ENCODE peak calls at places on chromosomes 16 and 17, in six cellular contexts. L, W, D, T, B and P are unnamed samples.

GRCh38 chr16:77585852-77586251 is 136.5 kb upstream of the NUDT7 start:
- DNase-seq in T (no peak), B (no peak), L (no peak), D (peak), W (no peak), P (no peak)

GRCh38 chr16:48022496-48022895 is 133.3 kb downstream of the ABCC12 start:
- DNase-seq in L (no peak), B (no peak), T (no peak), D (peak), W (no peak), P (no peak)

GRCh38 chr16:86761117-86761971 is 183.0 kb downstream of the FOXL1 start:
- DNase-seq in D (peak), W (no peak), B (peak), T (peak), L (peak), P (no peak)

GRCh38 chr17:5526821-5527598 is 40.6 kb downstream of the MIS12 start:
- DNase-seq in T (peak), L (peak), W (peak), D (peak), B (peak), P (peak)

GRCh38 chr17:74472890-74473289 is 6.5 kb downstream of the CD300A start:
- DNase-seq in D (no peak), L (no peak), B (no peak), T (no peak), W (no peak), P (no peak)

GRCh38 chr16:24253192-24253591 is 2.9 kb upstream of the CACNG3 start:
- DNase-seq in W (peak), B (peak), T (peak), D (peak), L (peak), P (peak)

GRCh38 chr17:29722411-29723198 is 99.9 kb upstream of the CORO6 start:
- DNase-seq in D (peak), B (no peak), L (peak), T (peak), W (no peak), P (no peak)

GRCh38 chr16:30122621-30123160 is 329 bp downstream of the MAPK3 start:
- DNase-seq in B (no peak), L (peak), D (peak), T (peak), W (no peak), P (no peak)

GRCh38 chr17:58630883-58631522 is 60.8 kb downstream of the TEX14 start:
- DNase-seq in W (no peak), D (peak), T (peak), L (peak), B (peak), P (peak)

GRCh38 chr16:5302372-5303114 is 204.9 kb upstream of the EEF2KMT start:
- DNase-seq in B (no peak), W (no peak), D (no peak), L (no peak), T (no peak), P (no peak)

GRCh38 chr16:50585331-50585776 is 37.2 kb downstream of the NKD1 start:
- DNase-seq in B (no peak), L (no peak), D (no peak), T (no peak), W (peak), P (no peak)

GRCh38 chr17:17817552-17817947 is 19.2 kb downstream of the SREBF1 start:
- DNase-seq in D (no peak), W (no peak), B (no peak), L (no peak), T (no peak), P (no peak)

GRCh38 chr16:23807028-23807427 is 28.8 kb upstream of the PRKCB start:
- DNase-seq in B (no peak), D (no peak), W (no peak), L (no peak), T (no peak), P (no peak)

GRCh38 chr16:67657751-67658518 is 2.1 kb downstream of the ACD start:
- DNase-seq in T (no peak), L (no peak), D (no peak), B (no peak), W (no peak), P (no peak)

GRCh38 chr16:11551842-11552241 is 34.9 kb downstream of the LITAF start:
- DNase-seq in T (no peak), L (no peak), B (no peak), W (no peak), D (no peak), P (no peak)

GRCh38 chr17:69342896-69343644 is 16.1 kb upstream of the ABCA5 start:
- DNase-seq in D (no peak), L (no peak), T (no peak), W (no peak), B (no peak), P (no peak)

GRCh38 chr17:29838961-29839360 is 91.1 kb downstream of the SSH2 start:
- DNase-seq in D (no peak), B (no peak), L (no peak), W (no peak), T (no peak), P (no peak)

GRCh38 chr17:49162866-49163265 is 30.3 kb downstream of the B4GALNT2 start:
- DNase-seq in B (no peak), L (no peak), W (no peak), T (no peak), D (no peak), P (no peak)

GRCh38 chr16:89110641-89111040 is 17.0 kb downstream of the ACSF3 start:
- DNase-seq in T (no peak), L (no peak), B (no peak), D (no peak), W (no peak), P (no peak)

GRCh38 chr17:74512624-74513084 is 18.6 kb downstream of the CD300LB start:
- DNase-seq in W (no peak), B (peak), D (peak), T (peak), L (no peak), P (no peak)

GRCh38 chr16:64412578-64413280 is 709.1 kb downstream of the CDH11 start:
- DNase-seq in B (no peak), T (no peak), L (no peak), W (no peak), D (no peak), P (no peak)

GRCh38 chr17:43831633-43832032 is 1.3 kb downstream of the MPP3 start:
- DNase-seq in D (no peak), W (no peak), L (no peak), B (no peak), T (no peak), P (no peak)

GRCh38 chr17:38907930-38908675 is 17.3 kb upstream of the LASP1NB start:
- DNase-seq in T (no peak), D (no peak), L (no peak), B (no peak), W (no peak), P (no peak)

GRCh38 chr16:11430601-11431317 is 85.5 kb downstream of the RMI2 start:
- DNase-seq in T (no peak), L (no peak), D (no peak), W (no peak), B (no peak), P (no peak)

GRCh38 chr16:58280146-58280845 is 14.5 kb downstream of the PRSS54 start:
- DNase-seq in B (no peak), W (no peak), L (no peak), T (no peak), D (no peak), P (no peak)

GRCh38 chr16:339680-340079 is 12.8 kb downstream of the AXIN1 start:
- DNase-seq in B (no peak), T (no peak), W (no peak), D (no peak), L (no peak), P (no peak)

GRCh38 chr17:39920218-39921210 is 2.1 kb upstream of the GSDMB start:
- DNase-seq in B (peak), L (peak), T (peak), D (peak), W (no peak), P (peak)

GRCh38 chr17:79377230-79377790 is 233.5 kb downstream of the RBFOX3 start:
- DNase-seq in D (no peak), T (no peak), B (no peak), W (no peak), L (no peak), P (no peak)

GRCh38 chr16:82660078-82660645 is 33.4 kb downstream of the CDH13 start:
- DNase-seq in L (peak), W (no peak), B (no peak), D (peak), T (peak), P (peak)

GRCh38 chr16:80569440-80570105 is 28.8 kb downstream of the DYNLRB2 start:
- DNase-seq in T (peak), B (peak), W (no peak), D (peak), L (peak), P (peak)

GRCh38 chr16:4377573-4378146 is 6.0 kb downstream of the VASN start:
- DNase-seq in T (no peak), B (no peak), L (no peak), D (no peak), W (no peak), P (no peak)

GRCh38 chr16:85275533-85276249 is 163.4 kb upstream of the CIBAR2 start:
- DNase-seq in T (peak), W (peak), D (peak), B (peak), L (peak), P (peak)

GRCh38 chr17:74530751-74531150 is 524 bp downstream of the CD300LB start:
- DNase-seq in D (no peak), T (no peak), B (no peak), W (no peak), L (peak), P (no peak)

GRCh38 chr17:45925311-45925710 is 31.0 kb downstream of the MAPT start:
- DNase-seq in W (no peak), D (no peak), T (no peak), L (no peak), B (no peak), P (no peak)

GRCh38 chr16:56349711-56350161 is 75.6 kb downstream of the AMFR start:
- DNase-seq in L (no peak), D (no peak), B (no peak), T (no peak), W (no peak), P (no peak)

GRCh38 chr17:1143573-1143972 is 36.2 kb downstream of the ABR start:
- DNase-seq in B (no peak), L (no peak), D (no peak), T (no peak), W (no peak), P (no peak)

GRCh38 chr17:45288825-45289224 is 26.9 kb upstream of the SPATA32 start:
- DNase-seq in B (no peak), T (no peak), L (no peak), W (no peak), D (no peak), P (no peak)

GRCh38 chr17:42025191-42025579 is 5.3 kb downstream of the NKIRAS2 start:
- DNase-seq in D (no peak), L (no peak), W (no peak), B (no peak), T (no peak), P (no peak)

GRCh38 chr17:32446949-32447348 is 2.6 kb downstream of the PSMD11 start:
- DNase-seq in D (no peak), B (no peak), L (no peak), W (no peak), T (no peak), P (no peak)

GRCh38 chr17:58692239-58693055 is at the start of gene RAD51C:
- DNase-seq in W (peak), T (peak), D (peak), B (peak), L (peak), P (peak)